ENCODE peak calls at places on chromosomes 2 and 18, in four cellular contexts. C, S, Y and P are unnamed samples. For H4K20me1, the result is how much of the 10 kb centered on the place peaks cover.

GRCh38 chr18:10752407-10752806 is 226.6 kb downstream of the NAPG start:
- DNase-seq in C (no peak), Y (no peak), S (no peak), P (no peak)

GRCh38 chr18:57846258-57846657 is 43.1 kb upstream of the ATP8B1 start:
- DNase-seq in Y (no peak), S (peak), C (peak), P (no peak)

GRCh38 chr18:77165489-77166415 is 33.2 kb upstream of the MBP start:
- DNase-seq in C (no peak), S (no peak), Y (no peak), P (no peak)

GRCh38 chr2:102235491-102235890 is 48.7 kb downstream of the IL1RL2 start:
- DNase-seq in C (peak), Y (peak), S (peak), P (peak)

GRCh38 chr18:58484989-58485962 is 143.6 kb downstream of the ALPK2 start:
- DNase-seq in Y (peak), S (no peak), C (peak), P (peak)

GRCh38 chr2:119598576-119598975 is 54.3 kb downstream of the CFAP221 start:
- DNase-seq in S (no peak), C (peak), Y (no peak), P (no peak)

GRCh38 chr2:85827879-85828569 is 60.8 kb downstream of the ST3GAL5 start:
- DNase-seq in S (no peak), C (no peak), Y (no peak), P (peak)

GRCh38 chr2:109098251-109098920 is 30.6 kb upstream of the SH3RF3 start:
- DNase-seq in Y (peak), C (no peak), S (no peak), P (no peak)

GRCh38 chr2:221553333-221553732 is 18.8 kb downstream of the EPHA4 start:
- DNase-seq in C (no peak), Y (peak), S (no peak), P (no peak)

GRCh38 chr2:99777656-99778290 is 288.0 kb upstream of the REV1 start:
- DNase-seq in C (no peak), Y (no peak), S (no peak), P (no peak)

GRCh38 chr2:27094353-27094984 is 7.9 kb downstream of the KHK start:
- DNase-seq in C (no peak), S (no peak), Y (no peak), P (no peak)

GRCh38 chr2:98806266-98806697 is 75.3 kb upstream of the MGAT4A start:
- DNase-seq in Y (no peak), C (peak), S (no peak), P (no peak)

GRCh38 chr2:126886201-126886905 is 12.3 kb upstream of the TEX51 start:
- DNase-seq in Y (peak), S (peak), C (peak), P (peak)

GRCh38 chr18:45248240-45248903 is 366.9 kb upstream of the SLC14A2 start:
- DNase-seq in S (no peak), C (no peak), Y (no peak), P (no peak)

GRCh38 chr18:79429381-79429780 is 33.7 kb downstream of the NFATC1 start:
- DNase-seq in Y (no peak), C (no peak), S (no peak), P (no peak)

GRCh38 chr2:63790491-63790890 is 51.2 kb upstream of the UGP2 start:
- DNase-seq in Y (no peak), C (no peak), S (no peak), P (no peak)

GRCh38 chr2:98761267-98761781 is 30.4 kb upstream of the MGAT4A start:
- DNase-seq in Y (no peak), S (no peak), C (no peak), P (no peak)

GRCh38 chr2:205848601-205849000 is 166.3 kb downstream of the NRP2 start:
- DNase-seq in Y (no peak), C (no peak), S (no peak), P (no peak)

GRCh38 chr2:200308421-200309295 is 2.2 kb downstream of the SPATS2L start:
- DNase-seq in Y (peak), C (peak), S (no peak), P (no peak)

GRCh38 chr2:231032575-231033140 is 4.7 kb upstream of the C2orf72 start:
- DNase-seq in C (no peak), Y (no peak), S (no peak), P (no peak)

GRCh38 chr18:1784113-1784512 is 787.2 kb downstream of the METTL4 start:
- DNase-seq in C (no peak), Y (peak), S (no peak), P (peak)

GRCh38 chr2:148209598-148209997 is 188.7 kb downstream of the MBD5 start:
- DNase-seq in Y (no peak), C (peak), S (peak), P (peak)

GRCh38 chr2:157890960-157891629 is 15.0 kb upstream of the ACVR1 start:
- DNase-seq in C (no peak), Y (no peak), S (no peak), P (no peak)

GRCh38 chr2:192194065-192194865 is 468 bp downstream of the TMEFF2 start:
- DNase-seq in S (peak), C (peak), Y (no peak), P (no peak)

GRCh38 chr2:48826986-48827385 is 71.5 kb upstream of the LHCGR start:
- DNase-seq in C (no peak), S (no peak), Y (no peak), P (no peak)

GRCh38 chr2:189210250-189211075 is 30.9 kb upstream of the COL5A2 start:
- DNase-seq in S (peak), C (peak), Y (no peak), P (no peak)

GRCh38 chr2:90069290-90069894 is 1377.9 kb downstream of the RPIA start:
- DNase-seq in Y (no peak), S (peak), C (no peak), P (no peak)

GRCh38 chr2:108922141-108922915 is 66.7 kb downstream of the EDAR start:
- DNase-seq in Y (no peak), S (no peak), C (no peak), P (peak)

GRCh38 chr2:198063242-198063641 is 258.8 kb downstream of the PLCL1 start:
- DNase-seq in S (no peak), C (no peak), Y (no peak), P (no peak)

GRCh38 chr2:214737188-214737587 is 72.3 kb downstream of the BARD1 start:
- DNase-seq in S (no peak), C (no peak), Y (no peak), P (no peak)

GRCh38 chr2:43142921-43143438 is 83.4 kb downstream of the ZFP36L2 start:
- DNase-seq in S (peak), C (peak), Y (no peak), P (no peak)

GRCh38 chr2:235106874-235107639 is 155.2 kb downstream of the SH3BP4 start:
- DNase-seq in C (peak), Y (peak), S (peak), P (peak)

GRCh38 chr2:10440736-10441135 is 7.4 kb downstream of the ODC1 start:
- DNase-seq in Y (no peak), C (no peak), S (no peak), P (no peak)
- H4K20me1 ChIP-seq in Y (under half), C (under half), S (under half), P (under half)

DNA sequence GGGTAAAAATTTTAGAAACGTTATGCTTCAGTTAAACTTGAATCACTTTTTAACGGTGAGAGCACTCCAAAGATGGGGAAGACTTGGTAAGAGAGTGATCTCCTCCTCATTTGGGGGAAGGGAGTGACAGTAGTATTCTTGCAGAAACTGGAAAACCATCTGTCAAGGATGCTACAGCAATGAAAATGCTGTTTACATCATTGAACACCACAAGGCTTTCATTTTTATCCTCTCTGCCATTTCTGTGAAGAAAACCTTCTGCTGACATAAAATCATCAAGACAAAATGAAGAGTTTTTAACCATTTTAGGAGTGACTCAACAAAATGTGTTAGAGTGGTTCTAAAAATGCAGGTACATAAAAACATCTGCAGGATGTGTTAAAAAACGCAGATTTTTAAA is 38.1 kb downstream of the CDH2 start:
- DNase-seq in S (no peak), C (no peak), Y (no peak), P (no peak)
- H4K20me1 ChIP-seq in S (under half), C (under half), Y (half or more), P (under half)

GRCh38 chr2:170928824-170929685 is at the start of gene GORASP2:
- DNase-seq in Y (peak), S (peak), C (peak), P (peak)

GRCh38 chr2:170930132-170931109 is 1.4 kb downstream of the GORASP2 start:
- DNase-seq in S (peak), Y (peak), C (peak), P (no peak)

GRCh38 chr2:170929686-170930050 is 615 bp downstream of the GORASP2 start:
- DNase-seq in S (peak), C (peak), Y (peak), P (peak)

GRCh38 chr2:170932948-170933347 is 3.9 kb downstream of the GORASP2 start:
- DNase-seq in C (no peak), S (no peak), Y (no peak), P (no peak)

GRCh38 chr2:170932166-170932565 is 3.1 kb downstream of the GORASP2 start:
- DNase-seq in S (no peak), C (no peak), Y (no peak), P (no peak)
- H4K20me1 ChIP-seq in S (under half), C (half or more), Y (half or more), P (under half)

GRCh38 chr2:172249336-172249735 is 146.6 kb upstream of the DLX2 start:
- DNase-seq in C (no peak), S (no peak), Y (no peak), P (no peak)
- H4K20me1 ChIP-seq in C (under half), S (under half), Y (under half), P (under half)

DNA sequence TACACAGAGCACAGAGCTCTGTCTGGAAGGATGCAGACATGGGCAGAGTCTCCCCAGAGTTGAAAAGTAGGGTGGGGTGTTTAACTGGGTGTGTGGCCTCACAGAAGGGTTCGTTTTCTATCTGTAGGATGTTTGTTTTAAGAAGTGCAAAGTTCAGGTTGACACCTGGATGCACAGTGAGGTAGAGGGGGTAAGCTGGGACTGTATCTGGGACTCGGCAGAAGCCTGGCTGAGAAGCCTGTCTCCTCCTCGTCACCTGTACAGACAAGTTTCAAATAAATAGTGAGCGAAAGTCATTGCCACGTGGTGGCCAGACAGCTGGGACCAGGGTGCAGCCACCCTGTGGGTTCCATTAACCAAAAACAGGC is 145.9 kb downstream of the KLHL29 start:
- DNase-seq in C (no peak), Y (no peak), S (no peak), P (no peak)
- H4K20me1 ChIP-seq in C (under half), Y (under half), S (under half), P (under half)

GRCh38 chr2:62209427-62209991 is 13.6 kb downstream of the B3GNT2 start:
- DNase-seq in C (no peak), S (no peak), Y (no peak), P (no peak)

GRCh38 chr2:62207480-62207879 is 11.6 kb downstream of the B3GNT2 start:
- DNase-seq in Y (peak), S (no peak), C (no peak), P (no peak)

GRCh38 chr2:62208758-62209114 is 12.8 kb downstream of the B3GNT2 start:
- DNase-seq in C (no peak), Y (no peak), S (peak), P (no peak)

GRCh38 chr2:62206024-62206423 is 10.1 kb downstream of the B3GNT2 start:
- DNase-seq in S (no peak), C (no peak), Y (no peak), P (no peak)

DNA sequence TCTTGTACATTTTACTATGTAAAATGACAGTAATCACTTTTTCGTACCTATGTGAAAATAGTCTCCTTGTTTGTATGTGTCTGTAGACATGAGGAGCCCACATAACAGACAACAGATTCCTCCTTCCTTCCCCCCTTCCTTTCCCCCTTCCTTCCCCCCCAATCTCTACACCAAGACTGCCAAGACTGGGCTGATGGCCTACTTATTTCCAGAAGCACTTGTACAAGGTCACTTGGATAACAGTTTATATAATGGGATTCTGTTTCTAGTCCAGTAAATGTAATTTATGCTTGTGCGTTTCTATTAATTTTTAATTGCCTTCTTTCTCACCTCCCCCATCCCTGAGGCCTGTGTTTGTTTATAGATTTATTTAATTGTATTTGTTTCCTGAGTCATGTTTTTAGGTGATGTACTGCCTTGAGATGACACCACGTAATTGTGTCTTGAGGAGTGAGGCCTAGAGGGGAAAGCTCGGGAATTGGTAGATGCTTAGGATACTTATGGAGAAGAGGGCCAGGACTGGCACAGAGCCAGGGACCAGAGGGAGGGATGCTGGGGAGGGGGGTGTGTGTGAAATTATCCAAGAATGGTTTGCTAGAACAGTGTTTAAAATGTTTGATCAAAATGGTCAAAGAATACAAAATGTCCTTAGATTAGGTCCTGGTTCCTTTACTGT is 12.3 kb downstream of the B3GNT2 start:
- DNase-seq in Y (no peak), S (no peak), C (no peak), P (no peak)
- H4K20me1 ChIP-seq in Y (half or more), S (under half), C (half or more), P (under half)